ENCODE peak calls at places on chromosomes 5 and 9, in ten cellular contexts. O is GM23248; R is ovary; N is fibroblast of lung; H is heart left ventricle; G is uterus; J is CD8-positive, alpha-beta T cell; L is tibial nerve; A is Peyer's patch; M is breast epithelium. I is an unnamed sample.

GRCh38 chr9:89844075-89844474 is 239.3 kb downstream of the GADD45G start:
- DNase-seq in O (no peak), R (no peak), N (no peak), H (no peak), G (no peak), J (no peak), L (no peak), A (no peak), M (no peak), I (no peak)

GRCh38 chr9:131834721-131835120 is 94.8 kb upstream of the RAPGEF1 start:
- DNase-seq in O (no peak), R (no peak), N (no peak), H (no peak), G (no peak), J (no peak), L (no peak), A (no peak), M (no peak), I (no peak)

GRCh38 chr5:137201876-137202275 is 297.2 kb downstream of the SPOCK1 start:
- DNase-seq in O (peak; percentile 96), R (no peak), N (peak; percentile 61), H (no peak), G (peak; percentile 33), J (no peak), L (no peak), A (no peak), M (no peak), I (no peak)

GRCh38 chr5:27008604-27009564 is 29.5 kb downstream of the CDH9 start:
- DNase-seq in O (no peak), R (no peak), N (no peak), H (no peak), G (no peak), J (no peak), L (no peak), A (no peak), M (no peak), I (no peak)

GRCh38 chr5:17216974-17217325 is 481 bp upstream of the BASP1 start:
- DNase-seq in O (peak; percentile 55), R (peak; percentile 65), N (peak; percentile 73), H (no peak), G (peak; percentile 61), J (no peak), L (no peak), A (peak; percentile 44), M (no peak), I (no peak)

GRCh38 chr9:38649731-38650363 is 29.5 kb upstream of the ANKRD18A start:
- DNase-seq in O (no peak), R (no peak), N (no peak), H (peak; percentile 43), G (no peak), J (no peak), L (no peak), A (no peak), M (no peak), I (no peak)

GRCh38 chr9:971901-972511 is 4.4 kb upstream of the DMRT3 start:
- DNase-seq in O (no peak), R (no peak), N (no peak), H (no peak), G (no peak), J (no peak), L (no peak), A (no peak), M (no peak), I (no peak)

GRCh38 chr5:78268361-78268760 is 26.1 kb downstream of the AP3B1 start:
- DNase-seq in O (peak; percentile 6), R (no peak), N (peak; percentile 17), H (no peak), G (no peak), J (no peak), L (no peak), A (no peak), M (no peak), I (no peak)

GRCh38 chr9:34457266-34458012 is 931 bp downstream of the FAM219A start:
- DNase-seq in O (peak; percentile 90), R (peak; percentile 69), N (peak; percentile 81), H (peak; percentile 86), G (peak; percentile 80), J (no peak), L (peak; percentile 43), A (no peak), M (peak; percentile 69), I (peak; percentile 8)

GRCh38 chr5:143470120-143470519 is 66.6 kb upstream of the NR3C1 start:
- DNase-seq in O (peak; percentile 46), R (no peak), N (no peak), H (no peak), G (no peak), J (no peak), L (no peak), A (no peak), M (no peak), I (no peak)

GRCh38 chr9:132241840-132242620 is 80.2 kb downstream of the NTNG2 start:
- DNase-seq in O (no peak), R (peak; percentile 39), N (no peak), H (no peak), G (peak; percentile 42), J (peak; percentile 28), L (no peak), A (peak; percentile 75), M (no peak), I (peak; percentile 55)

GRCh38 chr9:13804532-13804931 is 509.4 kb downstream of the NFIB start:
- DNase-seq in O (no peak), R (no peak), N (peak; percentile 87), H (no peak), G (no peak), J (no peak), L (no peak), A (no peak), M (no peak), I (no peak)

GRCh38 chr9:972512-973294 is 3.8 kb upstream of the DMRT3 start:
- DNase-seq in O (no peak), R (no peak), N (no peak), H (no peak), G (no peak), J (no peak), L (no peak), A (no peak), M (no peak), I (no peak)

GRCh38 chr5:57845025-57845424 is 362.4 kb upstream of the ACTBL2 start:
- DNase-seq in O (no peak), R (no peak), N (peak; percentile 26), H (no peak), G (no peak), J (no peak), L (no peak), A (no peak), M (no peak), I (no peak)

GRCh38 chr9:134629061-134629585 is 12.5 kb upstream of the COL5A1 start:
- DNase-seq in O (no peak), R (peak; percentile 7), N (no peak), H (no peak), G (peak; percentile 5), J (no peak), L (peak; percentile 8), A (no peak), M (peak; percentile 24), I (no peak)

GRCh38 chr9:95098391-95098921 is 219.1 kb downstream of the FANCC start:
- DNase-seq in O (no peak), R (no peak), N (no peak), H (no peak), G (no peak), J (no peak), L (no peak), A (no peak), M (no peak), I (no peak)

GRCh38 chr9:133735415-133735775 is 2.8 kb downstream of the SARDH start:
- DNase-seq in O (no peak), R (no peak), N (no peak), H (no peak), G (no peak), J (no peak), L (no peak), A (no peak), M (peak; percentile 17), I (no peak)

GRCh38 chr9:71685394-71685793 is 82.9 kb downstream of the CEMIP2 start:
- DNase-seq in O (no peak), R (no peak), N (peak; percentile 47), H (no peak), G (no peak), J (peak; percentile 13), L (no peak), A (peak; percentile 35), M (no peak), I (peak; percentile 70)

GRCh38 chr5:138504799-138505198 is 38.2 kb downstream of the ETF1 start:
- DNase-seq in O (peak; percentile 42), R (no peak), N (no peak), H (peak; percentile 45), G (no peak), J (no peak), L (no peak), A (no peak), M (no peak), I (no peak)

GRCh38 chr9:69697475-69697874 is 25.3 kb upstream of the APBA1 start:
- DNase-seq in O (no peak), R (no peak), N (no peak), H (no peak), G (no peak), J (no peak), L (no peak), A (no peak), M (no peak), I (no peak)
- H3K9me3 ChIP-seq in O (peaks cover 4% of the 10 kb centered on the region), R (no peaks in the 10 kb centered on the region), N (no peaks in the 10 kb centered on the region), H (peaks cover 43% of the 10 kb centered on the region), G (peaks cover 5% of the 10 kb centered on the region), J (peaks cover 9% of the 10 kb centered on the region), L (peaks cover 56% of the 10 kb centered on the region), A (no peaks in the 10 kb centered on the region), M (peaks cover 24% of the 10 kb centered on the region), I (peaks cover 17% of the 10 kb centered on the region)

GRCh38 chr9:93750045-93750444 is 173.7 kb downstream of the PHF2 start:
- DNase-seq in O (no peak), R (no peak), N (no peak), H (no peak), G (no peak), J (no peak), L (no peak), A (no peak), M (no peak), I (no peak)
- H3K9me3 ChIP-seq in O (no peaks in the 10 kb centered on the region), R (no peaks in the 10 kb centered on the region), N (no peaks in the 10 kb centered on the region), H (peaks cover 44% of the 10 kb centered on the region), G (no peaks in the 10 kb centered on the region), J (no peaks in the 10 kb centered on the region), L (peaks cover 77% of the 10 kb centered on the region), A (peaks cover 19% of the 10 kb centered on the region), M (peaks cover 64% of the 10 kb centered on the region), I (peaks cover 18% of the 10 kb centered on the region)

GRCh38 chr5:141374627-141375026 is 936 bp downstream of the PCDHGA6 start:
- DNase-seq in O (no peak), R (no peak), N (no peak), H (no peak), G (no peak), J (no peak), L (no peak), A (no peak), M (no peak), I (no peak)
- H3K9me3 ChIP-seq in O (no peaks in the 10 kb centered on the region), R (peaks cover 5% of the 10 kb centered on the region), N (peaks cover 2% of the 10 kb centered on the region), H (peaks cover 85% of the 10 kb centered on the region), G (peaks cover 5% of the 10 kb centered on the region), J (peaks cover 5% of the 10 kb centered on the region), L (peaks cover 99% of the 10 kb centered on the region), A (peaks cover 33% of the 10 kb centered on the region), M (peaks cover 99% of the 10 kb centered on the region), I (peaks cover 6% of the 10 kb centered on the region)

DNA sequence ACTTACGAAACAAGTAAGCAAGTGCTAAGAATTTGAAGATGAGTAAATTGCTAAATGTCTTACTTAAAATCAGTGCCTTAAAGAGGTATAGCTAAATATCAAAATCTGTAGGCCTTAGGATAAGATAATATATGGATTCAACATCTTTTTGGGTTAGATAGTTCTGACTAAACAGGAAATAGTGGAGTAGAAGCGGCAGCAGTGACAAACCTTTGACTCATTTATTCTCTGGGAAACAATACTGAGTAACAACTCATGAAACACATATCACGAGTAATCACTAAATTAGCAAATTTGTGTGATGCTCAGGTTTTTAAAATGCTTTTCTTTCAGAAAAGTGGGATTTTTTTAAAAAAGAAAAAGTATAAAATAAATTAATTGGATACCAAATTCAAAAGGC is 762.1 kb upstream of the TYRP1 start:
- DNase-seq in O (peak; percentile 76), R (no peak), N (no peak), H (no peak), G (no peak), J (no peak), L (no peak), A (no peak), M (no peak), I (no peak)
- H3K9me3 ChIP-seq in O (no peaks in the 10 kb centered on the region), R (no peaks in the 10 kb centered on the region), N (no peaks in the 10 kb centered on the region), H (no peaks in the 10 kb centered on the region), G (no peaks in the 10 kb centered on the region), J (peaks cover 3% of the 10 kb centered on the region), L (peaks cover 7% of the 10 kb centered on the region), A (no peaks in the 10 kb centered on the region), M (no peaks in the 10 kb centered on the region), I (no peaks in the 10 kb centered on the region)